ENCODE peak calls at places on chromosomes 13 and 19, in four cellular contexts. F is K562, U is HepG2, V is GM12878. P is an unnamed sample.

GRCh38 chr19:52922841-52923781 is at the start of gene ZNF888:
- DNase-seq in F (peak; percentile 91), U (peak; percentile 69), V (peak; percentile 57), P (no peak)

GRCh38 chr19:50458396-50459066 is 17.8 kb upstream of the EMC10 start:
- DNase-seq in F (no peak), U (no peak), V (no peak), P (no peak)

GRCh38 chr13:62747152-62747551 is 1331.5 kb upstream of the PCDH20 start:
- DNase-seq in V (no peak), U (no peak), F (no peak), P (no peak)

GRCh38 chr13:33126909-33127607 is 110.8 kb downstream of the KL start:
- DNase-seq in V (no peak), F (no peak), U (no peak), P (no peak)

GRCh38 chr13:97364827-97365226 is 69.1 kb upstream of the RAP2A start:
- DNase-seq in V (no peak), U (no peak), F (no peak), P (no peak)

GRCh38 chr19:11041966-11042627 is 47.2 kb upstream of the LDLR start:
- DNase-seq in F (no peak), U (no peak), V (no peak), P (no peak)

GRCh38 chr19:39038098-39038497 is 5.7 kb upstream of the FBXO27 start:
- DNase-seq in U (peak; percentile 61), V (no peak), F (peak; percentile 77), P (no peak)

GRCh38 chr13:59178344-59178743 is 985.4 kb downstream of the DIAPH3 start:
- DNase-seq in F (no peak), U (no peak), V (no peak), P (no peak)

GRCh38 chr13:79407349-79407979 is 1.4 kb upstream of the RBM26 start:
- DNase-seq in U (no peak), V (no peak), F (no peak), P (no peak)
- TF ChIP-seq ZNF274 in U (no peak), V (no peak), F (no peak), P (no peak)

GRCh38 chr19:15292847-15293582 is 39.3 kb downstream of the BRD4 start:
- DNase-seq in V (no peak), F (no peak), U (no peak), P (no peak)
- TF ChIP-seq ZNF274 in V (no peak), F (no peak), U (no peak), P (no peak)

DNA sequence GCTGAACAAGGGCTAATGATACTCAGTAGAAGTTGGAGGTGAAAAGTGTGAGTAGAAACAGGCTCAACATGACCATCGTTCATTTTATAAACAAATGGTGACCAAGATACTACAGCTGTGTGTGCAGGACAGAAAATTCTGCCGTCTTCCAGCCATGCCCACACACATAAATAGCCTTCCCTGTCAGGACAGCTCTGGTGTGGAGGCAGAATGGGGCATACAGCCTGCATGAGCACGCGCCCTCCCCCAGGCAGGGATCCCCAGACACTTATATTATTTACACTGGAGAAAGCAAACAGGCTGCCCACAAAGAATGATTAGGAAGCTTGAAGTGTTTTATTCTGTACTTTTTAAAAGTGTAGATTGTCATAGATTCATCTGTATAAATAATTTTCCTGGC is 20.4 kb downstream of the GJA3 start:
- DNase-seq in F (no peak), V (no peak), U (no peak), P (no peak)
- TF ChIP-seq ZNF274 in F (no peak), V (no peak), U (no peak), P (no peak)

DNA sequence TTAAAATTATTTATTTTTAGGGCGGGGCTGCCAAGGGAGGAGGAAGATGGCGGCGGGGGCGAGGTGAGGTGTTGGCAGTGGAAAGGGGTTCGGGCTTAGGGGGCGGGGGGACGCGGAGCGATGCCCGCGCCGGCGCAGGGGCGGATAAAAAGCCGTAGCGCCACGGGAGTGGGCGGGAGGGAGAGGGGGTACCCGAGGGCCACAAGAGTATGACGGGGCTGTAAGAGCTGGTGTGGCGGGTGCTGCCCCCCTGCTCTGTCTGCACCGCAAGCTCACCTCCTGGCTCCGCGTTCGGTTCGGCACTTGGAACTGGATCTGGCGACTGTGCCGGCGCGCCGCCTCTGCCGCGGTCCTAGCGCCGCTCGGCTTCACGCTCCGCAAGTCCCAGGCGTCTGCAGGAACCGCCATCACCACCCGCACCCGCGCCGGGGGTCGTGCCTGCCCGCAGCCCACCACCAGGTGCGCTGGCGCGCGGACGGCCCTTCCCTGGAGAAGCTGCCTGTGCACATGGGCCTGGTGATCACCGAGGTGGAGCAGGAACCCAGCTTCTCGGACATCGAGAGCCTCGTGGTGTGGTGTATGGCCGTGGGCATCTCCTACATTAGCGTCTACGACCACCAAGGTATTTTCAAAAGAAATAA is 265.2 kb upstream of the SGCG start:
- DNase-seq in F (peak; percentile 16), V (no peak), U (no peak), P (peak; percentile 30)
- TF ChIP-seq ZNF274 in F (no peak), V (no peak), U (no peak), P (no peak)

DNA sequence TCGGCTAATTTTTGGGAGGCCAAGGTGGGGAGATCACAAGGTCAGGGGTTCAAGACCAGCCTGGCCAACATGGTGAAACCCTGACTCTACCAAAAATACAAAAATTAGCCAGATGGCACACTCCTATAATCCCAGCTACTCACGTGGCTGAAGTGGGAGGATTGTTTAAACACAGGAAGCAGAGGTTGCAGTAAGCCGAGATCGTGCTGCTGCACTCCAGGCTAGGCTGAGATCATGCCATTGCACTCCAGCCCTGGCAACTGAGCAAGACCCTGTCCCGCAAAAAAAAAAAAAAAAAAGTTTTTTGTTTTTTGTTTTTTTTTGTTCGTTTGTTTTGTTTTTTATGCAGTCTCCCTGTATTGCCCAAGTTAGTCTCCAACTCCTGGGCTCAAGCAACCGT is 21.2 kb downstream of the MAST1 start:
- DNase-seq in U (no peak), V (no peak), F (no peak), P (no peak)
- TF ChIP-seq ZNF274 in U (no peak), V (no peak), F (no peak), P (no peak)

GRCh38 chr13:26342898-26343297 is 89.0 kb downstream of the CDK8 start:
- DNase-seq in U (no peak), V (no peak), F (no peak), P (no peak)
- TF ChIP-seq ZNF274 in U (no peak), V (no peak), F (no peak), P (no peak)

DNA sequence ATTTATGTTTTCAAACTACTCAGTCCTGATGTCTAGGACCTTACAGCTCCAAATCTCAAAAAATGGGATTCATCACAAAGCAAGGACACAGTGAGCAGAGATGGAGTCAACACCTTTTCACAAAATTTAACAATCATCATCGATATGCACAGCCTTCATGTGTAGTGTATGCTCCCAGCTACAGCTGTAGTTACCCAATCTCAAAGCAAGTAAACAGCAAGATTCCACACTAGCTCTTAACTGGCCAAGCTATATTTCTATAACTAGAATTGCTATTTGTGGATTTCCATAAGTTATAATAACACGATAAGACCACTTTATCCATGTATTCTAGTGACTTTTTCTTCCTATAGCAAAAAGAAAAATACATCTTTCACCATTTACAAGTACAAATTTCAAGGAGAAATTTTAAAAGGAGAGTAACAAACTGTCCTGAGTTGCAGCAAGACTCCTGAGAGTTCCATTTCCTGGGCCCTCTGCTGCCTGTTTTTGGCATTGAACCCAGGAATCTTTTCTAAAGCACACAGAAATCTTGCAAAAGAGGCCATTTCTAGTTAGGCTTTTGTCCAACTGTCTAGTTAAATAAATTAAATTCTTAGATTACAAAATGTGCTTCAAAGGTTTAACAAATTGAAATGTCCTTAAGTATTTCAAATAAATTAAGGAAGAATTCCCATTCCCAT is 460.6 kb downstream of the FGF14 start:
- DNase-seq in F (no peak), U (no peak), V (no peak), P (no peak)
- TF ChIP-seq ZNF274 in F (no peak), U (no peak), V (no peak), P (no peak)

DNA sequence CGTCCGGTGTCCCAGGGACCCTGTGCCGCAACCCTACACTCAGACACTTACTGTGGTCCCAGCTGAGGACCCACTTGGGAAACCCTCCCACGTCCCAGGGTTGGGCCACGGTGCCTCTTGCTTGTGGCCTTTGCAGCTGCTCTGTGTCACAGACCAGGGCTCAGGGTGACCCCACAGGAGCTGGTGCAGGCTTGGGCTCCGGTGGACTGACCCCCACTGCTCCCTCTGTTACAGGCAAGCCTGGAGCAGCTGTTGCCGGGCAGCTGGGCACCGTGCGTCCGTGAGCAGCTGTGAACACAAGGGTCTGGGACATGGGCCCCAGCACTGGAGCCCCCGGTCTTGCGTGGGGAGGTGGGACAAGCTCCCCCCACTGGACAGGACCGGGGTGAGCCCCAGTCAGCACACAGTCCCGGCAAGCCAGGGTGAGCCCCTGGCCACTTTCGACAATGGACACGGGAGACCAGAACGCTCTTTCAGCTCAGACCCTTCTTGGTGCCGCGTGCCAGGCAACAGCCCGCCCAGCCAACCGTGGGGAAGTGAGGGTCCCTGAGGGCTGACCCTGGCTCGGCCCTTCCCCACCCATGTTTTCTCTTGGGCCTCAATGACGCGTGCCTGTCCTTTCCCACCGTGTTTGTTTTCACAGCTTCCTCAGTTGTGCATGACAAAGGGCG is 65.7 kb upstream of the C13orf46 start:
- DNase-seq in F (no peak), V (no peak), U (no peak), P (no peak)
- TF ChIP-seq ZNF274 in F (no peak), V (no peak), U (no peak), P (no peak)